ENCODE peak calls at places on chromosomes 7 and 10, in six cellular contexts. I, W, R, T, A and C are unnamed samples.

GRCh38 chr10:47405829-47406547 is 21.9 kb upstream of the ZNF488 start:
- DNase-seq in I (peak), W (no peak), R (no peak), T (no peak), A (no peak), C (no peak)

GRCh38 chr10:98433881-98434732 is 12.6 kb downstream of the HPS1 start:
- DNase-seq in I (no peak), W (no peak), R (no peak), T (peak), A (no peak), C (no peak)

GRCh38 chr10:24513155-24513554 is 210.5 kb downstream of the ARHGAP21 start:
- DNase-seq in I (peak), W (no peak), R (no peak), T (no peak), A (no peak), C (peak)

GRCh38 chr7:20784311-20785210 is 2.1 kb downstream of the SP8 start:
- DNase-seq in I (peak), W (no peak), R (no peak), T (peak), A (no peak), C (no peak)

GRCh38 chr7:133843341-133843740 is 283.8 kb upstream of the LRGUK start:
- DNase-seq in I (no peak), W (no peak), R (no peak), T (peak), A (no peak), C (no peak)

GRCh38 chr10:121355161-121355560 is 243.1 kb downstream of the FGFR2 start:
- DNase-seq in I (no peak), W (no peak), R (no peak), T (no peak), A (no peak), C (no peak)

GRCh38 chr10:48455392-48456151 is 149.1 kb downstream of the MAPK8 start:
- DNase-seq in I (no peak), W (no peak), R (no peak), T (no peak), A (no peak), C (no peak)

GRCh38 chr7:73892003-73892975 is 31.3 kb downstream of the TMEM270 start:
- DNase-seq in I (no peak), W (no peak), R (no peak), T (peak), A (no peak), C (no peak)

GRCh38 chr7:133019590-133019989 is 62.3 kb downstream of the CHCHD3 start:
- DNase-seq in I (no peak), W (no peak), R (no peak), T (no peak), A (no peak), C (no peak)

GRCh38 chr10:29858352-29859267 is 200.8 kb downstream of the JCAD start:
- DNase-seq in I (peak), W (peak), R (no peak), T (peak), A (no peak), C (peak)

GRCh38 chr7:114708646-114709045 is 213.2 kb upstream of the MDFIC start:
- DNase-seq in I (no peak), W (no peak), R (no peak), T (no peak), A (no peak), C (peak)
- TF ChIP-seq MAX in I (no peak), W (no peak), R (no peak), T (no peak), A (no peak), C (no peak)

DNA sequence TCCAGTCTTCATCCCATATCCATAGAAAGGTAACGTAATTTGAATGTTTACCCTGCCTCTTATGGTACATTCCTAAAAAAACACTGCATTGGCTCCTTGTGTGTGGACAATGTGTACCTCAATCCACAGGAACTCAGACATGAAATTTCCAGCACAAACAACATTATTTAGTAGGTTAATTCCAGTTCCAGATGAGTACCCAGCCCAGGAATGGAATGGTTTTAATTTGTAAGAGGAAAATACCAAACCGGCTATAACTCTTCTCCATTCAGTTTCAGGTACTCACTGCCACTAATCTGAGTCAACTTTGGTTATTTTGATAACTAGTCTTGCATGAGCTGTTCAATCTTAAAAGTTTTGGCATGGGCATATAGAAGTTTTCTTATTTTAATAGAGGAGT is 39.0 kb downstream of the TFPI2 start:
- DNase-seq in I (no peak), W (no peak), R (no peak), T (no peak), A (no peak), C (no peak)
- H3K4me3 ChIP-seq in I (no peak), W (no peak), R (no peak), T (no peak), A (no peak), C (no peak)

GRCh38 chr7:3217166-3217565 is 83.9 kb upstream of the SDK1 start:
- DNase-seq in I (no peak), W (no peak), R (no peak), T (no peak), A (no peak), C (no peak)
- TF ChIP-seq MYC in I (no peak), W (no peak), R (no peak), T (no peak), A (no peak), C (no peak)

GRCh38 chr10:110392860-110393732 is 88.4 kb upstream of the SMNDC1 start:
- DNase-seq in I (no peak), W (no peak), R (no peak), T (peak), A (no peak), C (peak)
- TF ChIP-seq MAX in I (peak), W (no peak), R (no peak), T (no peak), A (no peak), C (no peak)

GRCh38 chr7:148982596-148983219 is 45.6 kb downstream of the PDIA4 start:
- DNase-seq in I (peak), W (no peak), R (no peak), T (peak), A (no peak), C (peak)

GRCh38 chr7:148973256-148973655 is 55.0 kb downstream of the PDIA4 start:
- DNase-seq in I (no peak), W (no peak), R (no peak), T (no peak), A (no peak), C (no peak)

GRCh38 chr7:148975896-148976295 is 52.4 kb downstream of the PDIA4 start:
- DNase-seq in I (no peak), W (no peak), R (no peak), T (no peak), A (no peak), C (no peak)

GRCh38 chr7:148979827-148980226 is 48.5 kb downstream of the PDIA4 start:
- DNase-seq in I (no peak), W (no peak), R (no peak), T (no peak), A (no peak), C (no peak)

DNA sequence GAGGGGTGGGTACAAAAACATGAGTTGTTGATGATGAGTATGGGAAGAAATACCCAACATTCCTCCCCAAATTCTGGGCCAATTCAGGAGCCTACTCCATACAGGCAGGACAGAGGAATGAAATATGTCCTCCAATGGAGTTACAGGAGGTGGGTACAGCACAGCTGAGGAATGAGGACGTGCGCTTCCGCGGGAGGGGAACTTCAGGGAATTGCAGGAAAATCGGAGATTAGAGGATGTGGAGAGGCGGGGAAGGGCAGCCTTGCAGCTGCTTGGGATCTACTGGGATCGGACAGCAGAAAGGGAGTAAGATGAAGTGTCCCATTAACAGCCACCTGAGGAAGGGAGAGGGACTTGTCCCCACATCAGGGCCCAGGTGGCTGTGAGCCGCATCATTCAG is 50.2 kb downstream of the PDIA4 start:
- DNase-seq in I (no peak), W (no peak), R (no peak), T (no peak), A (no peak), C (no peak)
- H3K4me3 ChIP-seq in I (no peak), W (peak), R (no peak), T (no peak), A (no peak), C (no peak)

GRCh38 chr10:101397140-101397539 is 43.2 kb downstream of the BTRC start:
- DNase-seq in I (peak), W (peak), R (no peak), T (peak), A (peak), C (peak)
- TF ChIP-seq MYC in I (no peak), W (no peak), R (no peak), T (no peak), A (no peak), C (no peak)

DNA sequence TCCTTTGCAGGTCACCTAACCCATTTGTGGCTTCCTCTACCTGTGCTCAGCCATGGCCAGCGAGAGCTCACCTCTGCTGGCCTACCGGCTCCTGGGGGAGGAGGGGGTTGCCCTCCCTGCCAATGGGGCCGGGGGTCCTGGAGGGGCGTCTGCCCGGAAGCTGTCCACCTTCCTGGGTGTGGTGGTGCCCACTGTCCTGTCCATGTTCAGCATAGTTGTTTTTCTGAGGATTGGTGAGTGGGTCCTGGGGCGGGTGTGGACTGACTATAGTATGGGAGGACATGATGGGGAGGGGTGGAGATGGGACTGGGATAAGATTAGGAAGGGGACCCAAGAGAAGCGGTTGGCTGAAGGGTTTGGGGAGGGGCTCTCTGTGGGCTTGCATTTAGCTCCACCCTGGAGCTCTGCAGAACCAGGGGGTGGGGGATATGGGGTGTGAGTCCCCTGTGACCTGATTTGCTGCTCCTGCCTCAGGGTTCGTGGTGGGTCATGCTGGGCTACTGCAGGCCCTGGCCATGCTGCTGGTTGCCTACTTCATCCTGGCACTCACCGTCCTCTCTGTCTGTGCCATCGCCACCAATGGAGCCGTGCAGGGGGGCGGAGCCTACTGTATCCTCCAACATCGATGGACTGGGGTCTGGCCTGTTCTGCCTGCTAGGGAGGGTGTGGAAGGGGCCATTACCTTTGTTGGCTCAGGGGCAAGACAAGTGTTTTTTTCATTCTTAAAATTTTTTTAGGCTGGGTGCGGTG is 1.8 kb downstream of the SLC12A9 start:
- DNase-seq in I (no peak), W (no peak), R (no peak), T (no peak), A (peak), C (no peak)
- TF ChIP-seq MAX in I (no peak), W (no peak), R (no peak), T (no peak), A (no peak), C (no peak)

GRCh38 chr7:31521336-31522010 is 7.6 kb downstream of the ITPRID1 start:
- DNase-seq in I (no peak), W (no peak), R (no peak), T (no peak), A (no peak), C (no peak)

GRCh38 chr7:31517513-31517912 is 3.6 kb downstream of the ITPRID1 start:
- DNase-seq in I (no peak), W (no peak), R (no peak), T (no peak), A (no peak), C (no peak)

GRCh38 chr7:31517103-31517502 is 3.2 kb downstream of the ITPRID1 start:
- DNase-seq in I (no peak), W (no peak), R (no peak), T (no peak), A (no peak), C (no peak)

GRCh38 chr7:31516680-31517079 is 2.8 kb downstream of the ITPRID1 start:
- DNase-seq in I (no peak), W (no peak), R (no peak), T (no peak), A (no peak), C (no peak)

DNA sequence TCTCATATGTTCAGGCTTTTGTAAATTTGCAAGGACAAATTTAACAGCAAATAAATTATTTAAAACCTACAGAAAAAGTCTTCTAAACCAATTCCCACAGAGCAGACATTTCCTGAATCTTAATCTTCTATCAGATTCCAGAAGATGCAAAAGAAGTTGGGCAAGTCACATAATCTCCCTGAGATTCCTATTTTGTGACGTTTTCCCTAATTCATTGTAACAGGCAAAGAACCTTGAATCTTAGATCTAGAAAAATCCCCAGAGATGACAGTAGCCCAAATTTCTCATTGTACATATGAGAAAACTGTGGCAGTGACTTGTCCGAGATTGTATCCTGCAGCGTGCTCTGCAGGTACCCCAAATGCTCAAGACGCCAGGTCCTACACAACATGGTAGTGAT is 4.9 kb downstream of the ITPRID1 start:
- DNase-seq in I (no peak), W (no peak), R (no peak), T (no peak), A (no peak), C (no peak)
- H3K4me3 ChIP-seq in I (no peak), W (no peak), R (no peak), T (no peak), A (no peak), C (no peak)